ENCODE peak calls at places on chromosome X, in four cellular contexts. O is WTC11, K is H1, A is A549. V is an unnamed sample.

GRCh38 chrX:23783569-23784486 is 855 bp downstream of the SAT1 start:
- DNase-seq in O (no peak), K (no peak), A (peak), V (peak)

GRCh38 chrX:10110984-10111363 is 45.8 kb upstream of the CLCN4 start:
- DNase-seq in K (no peak), A (no peak), O (no peak), V (peak)

GRCh38 chrX:68648960-68649359 is 1.5 kb downstream of the STARD8 start:
- DNase-seq in O (peak), A (peak), K (no peak), V (no peak)

GRCh38 chrX:147351644-147352043 is 537.1 kb upstream of the CXorf51A start:
- DNase-seq in K (no peak), O (no peak), A (no peak), V (no peak)

GRCh38 chrX:47646636-47647035 is 3.7 kb downstream of the ELK1 start:
- DNase-seq in A (no peak), K (no peak), O (no peak), V (no peak)

GRCh38 chrX:13266641-13267420 is 53.0 kb downstream of the ATXN3L start:
- DNase-seq in O (no peak), K (no peak), A (no peak), V (no peak)

GRCh38 chrX:22406332-22406731 is 133.6 kb downstream of the CBLL2 start:
- DNase-seq in A (no peak), O (no peak), K (no peak), V (peak)

GRCh38 chrX:68934421-68934820 is 105.6 kb downstream of the EFNB1 start:
- DNase-seq in O (no peak), A (no peak), K (no peak), V (no peak)

GRCh38 chrX:155747520-155747919 is 133.6 kb upstream of the VAMP7 start:
- DNase-seq in A (no peak), O (no peak), K (no peak), V (peak)

GRCh38 chrX:16999275-16999674 is 52.8 kb downstream of the REPS2 start:
- DNase-seq in K (no peak), O (no peak), A (no peak), V (no peak)

GRCh38 chrX:71992711-71993110 is 82.1 kb downstream of the NHSL2 start:
- DNase-seq in A (no peak), K (no peak), O (no peak), V (no peak)

GRCh38 chrX:13469963-13470679 is 99.3 kb upstream of the EGFL6 start:
- DNase-seq in O (no peak), K (no peak), A (peak), V (peak)

GRCh38 chrX:25015486-25016360 is at the start of gene ARX:
- DNase-seq in A (peak), K (no peak), O (peak), V (peak)

GRCh38 chrX:41718481-41719245 is 5.3 kb upstream of the GPR82 start:
- DNase-seq in A (no peak), K (peak), O (peak), V (no peak)

GRCh38 chrX:53435997-53436396 is 1.8 kb upstream of the HSD17B10 start:
- DNase-seq in A (peak), K (no peak), O (peak), V (peak)

GRCh38 chrX:3026074-3026588 is 15.1 kb upstream of the ARSF start:
- DNase-seq in O (no peak), A (no peak), K (no peak), V (no peak)

GRCh38 chrX:125210146-125210545 is 109.5 kb upstream of the TEX13C start:
- DNase-seq in O (no peak), K (no peak), A (no peak), V (no peak)

GRCh38 chrX:44980403-44980802 is 107.4 kb downstream of the KDM6A start:
- DNase-seq in K (no peak), A (no peak), O (no peak), V (no peak)

GRCh38 chrX:100494974-100495373 is 84.9 kb upstream of the PCDH19 start:
- DNase-seq in A (no peak), K (no peak), O (no peak), V (no peak)

GRCh38 chrX:53550756-53551463 is 116.7 kb upstream of the HSD17B10 start:
- DNase-seq in K (no peak), A (no peak), O (no peak), V (no peak)

GRCh38 chrX:133254666-133255065 is 36.5 kb upstream of the TFDP3 start:
- DNase-seq in A (no peak), K (no peak), O (no peak), V (no peak)

GRCh38 chrX:136954930-136955329 is 74.4 kb upstream of the RBMX start:
- DNase-seq in O (no peak), K (no peak), A (peak), V (peak)

GRCh38 chrX:77431227-77431626 is 16.0 kb upstream of the FGF16 start:
- DNase-seq in A (no peak), O (no peak), K (no peak), V (no peak)

GRCh38 chrX:52271212-52271611 is 86.5 kb downstream of the MAGED4 start:
- DNase-seq in O (peak), A (peak), K (peak), V (no peak)

GRCh38 chrX:70444326-70445196 is at the start of gene DLG3:
- DNase-seq in K (no peak), O (peak), A (peak), V (no peak)

GRCh38 chrX:26783512-26784225 is 567.7 kb downstream of the MAGEB5 start:
- DNase-seq in O (peak), A (peak), K (peak), V (peak)

GRCh38 chrX:47285762-47286320 is 53.0 kb downstream of the USP11 start:
- DNase-seq in A (no peak), K (no peak), O (no peak), V (no peak)

GRCh38 chrX:9429767-9430166 is 35.1 kb upstream of the TBL1X start:
- DNase-seq in A (no peak), O (no peak), K (no peak), V (no peak)

GRCh38 chrX:21972721-21973120 is 32.2 kb downstream of the SMS start:
- DNase-seq in K (peak), A (peak), O (no peak), V (peak)

GRCh38 chrX:136273986-136274385 is 22.8 kb upstream of the MAP7D3 start:
- DNase-seq in K (no peak), O (no peak), A (no peak), V (no peak)

GRCh38 chrX:143601809-143602208 is 34.1 kb downstream of the SLITRK4 start:
- DNase-seq in K (no peak), A (no peak), O (no peak), V (no peak)

GRCh38 chrX:46251755-46252154 is 293.5 kb downstream of the ZNF674 start:
- DNase-seq in A (peak), K (no peak), O (no peak), V (no peak)

GRCh38 chrX:134813697-134814096 is 155.4 kb upstream of the PLAC1 start:
- DNase-seq in A (no peak), K (no peak), O (no peak), V (no peak)

GRCh38 chrX:102517331-102517730 is 792 bp upstream of the TMSB15A start:
- DNase-seq in K (no peak), A (peak), O (no peak), V (peak)

GRCh38 chrX:73214366-73215094 is at the start of gene NAP1L2:
- DNase-seq in K (peak), A (peak), O (peak), V (peak)

GRCh38 chrX:54695816-54696487 is 102.1 kb downstream of the ITIH6 start:
- DNase-seq in K (no peak), O (no peak), A (no peak), V (no peak)

GRCh38 chrX:104922206-104922621 is 298.3 kb downstream of the TEX13A start:
- DNase-seq in K (peak), O (peak), A (peak), V (peak)

GRCh38 chrX:10648608-10649007 is 28.2 kb upstream of the MID1 start:
- DNase-seq in O (no peak), K (no peak), A (no peak), V (peak)

GRCh38 chrX:107733686-107734085 is 41.9 kb downstream of the TSC22D3 start:
- DNase-seq in A (no peak), O (no peak), K (no peak), V (no peak)

GRCh38 chrX:107729558-107730297 is 45.9 kb downstream of the TSC22D3 start:
- DNase-seq in O (peak), K (no peak), A (no peak), V (no peak)

GRCh38 chrX:107730991-107731766 is 44.4 kb downstream of the TSC22D3 start:
- DNase-seq in K (no peak), O (no peak), A (no peak), V (peak)

GRCh38 chrX:107730298-107730655 is 45.3 kb downstream of the TSC22D3 start:
- DNase-seq in K (no peak), A (no peak), O (no peak), V (no peak)

DNA sequence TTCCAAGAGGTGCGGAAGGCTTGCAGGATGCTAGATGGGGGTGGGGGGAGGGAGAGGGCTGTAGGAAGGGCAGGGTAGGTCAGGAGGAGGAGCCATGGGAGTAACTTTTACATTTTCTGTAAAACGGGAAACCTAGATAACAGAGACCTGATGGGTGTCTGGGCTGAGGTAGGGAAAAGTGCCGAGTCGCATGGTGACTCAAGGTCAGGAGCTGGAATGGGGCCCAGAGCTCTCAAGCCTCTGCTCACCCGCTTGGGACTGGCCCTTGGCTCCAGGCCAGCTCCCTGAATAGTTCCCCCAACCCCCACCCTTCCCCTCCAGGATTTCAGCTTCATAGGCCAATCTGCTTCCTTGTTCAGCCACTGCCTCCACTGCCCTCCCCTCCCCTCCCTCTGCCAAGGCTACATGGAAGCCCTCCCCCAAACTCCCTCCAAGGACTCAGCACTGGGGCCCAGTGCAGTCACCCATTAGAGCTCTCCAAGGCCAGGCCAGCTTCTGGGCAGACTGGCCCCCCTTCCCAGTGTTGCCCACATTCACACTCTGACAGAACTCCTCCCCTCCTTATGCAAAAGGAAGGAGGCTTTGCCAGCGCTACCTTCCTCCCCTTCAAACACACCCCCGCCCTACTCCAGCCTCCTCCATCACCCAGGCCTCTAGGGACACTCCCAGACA is 43.6 kb downstream of the TSC22D3 start:
- DNase-seq in O (peak), A (peak), K (no peak), V (peak)
- TF ChIP-seq MAX in O (no peak), A (peak), K (no peak), V (no peak)

GRCh38 chrX:129876734-129877395 is 29.1 kb upstream of the UTP14A start:
- DNase-seq in O (no peak), A (peak), K (peak), V (peak)
- TF ChIP-seq MAX in O (no peak), A (no peak), K (no peak), V (no peak)

DNA sequence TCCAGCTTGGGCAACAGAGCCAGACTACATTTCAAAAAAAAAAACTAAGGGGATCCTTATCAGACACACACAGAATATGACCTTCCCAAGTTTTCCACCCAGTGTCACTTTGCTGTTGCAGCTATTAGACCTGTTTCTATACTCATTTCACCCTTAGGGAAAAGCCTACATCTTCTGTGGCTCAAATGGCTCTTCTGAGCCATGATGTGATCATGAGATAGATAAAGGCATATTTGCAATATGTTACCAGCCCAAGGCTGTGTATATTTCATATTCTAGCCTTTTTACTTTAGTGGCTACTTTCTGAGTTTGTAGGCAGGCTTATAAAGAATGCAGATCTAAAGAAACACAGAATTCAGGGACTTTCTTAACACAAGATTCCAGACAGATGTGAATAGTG is 19.3 kb downstream of the RS1 start:
- DNase-seq in O (no peak), K (no peak), A (no peak), V (no peak)
- TF ChIP-seq MAX in O (no peak), K (no peak), A (no peak), V (no peak)

DNA sequence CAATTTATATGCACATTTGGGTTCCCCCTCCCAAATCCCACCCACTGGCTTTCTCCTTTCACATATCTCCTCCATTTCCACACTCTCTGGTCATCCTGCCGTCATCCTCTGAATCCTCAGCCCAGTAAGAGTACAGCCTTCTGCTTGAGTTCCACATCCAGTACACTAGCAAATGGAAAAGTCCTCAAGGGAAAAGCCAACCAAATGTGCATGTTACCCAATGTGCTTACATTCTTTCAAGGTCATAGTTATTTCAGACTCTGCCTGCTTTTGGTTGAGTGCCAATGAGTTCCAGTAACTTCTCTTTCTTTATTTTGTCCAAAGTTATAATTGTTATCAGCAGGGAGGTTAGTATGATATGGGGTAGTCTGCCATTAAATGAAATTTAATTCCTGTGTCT is 78.1 kb downstream of the SRPX start:
- DNase-seq in A (no peak), K (no peak), O (no peak), V (peak)
- TF ChIP-seq MAX in A (no peak), K (no peak), O (no peak), V (no peak)

DNA sequence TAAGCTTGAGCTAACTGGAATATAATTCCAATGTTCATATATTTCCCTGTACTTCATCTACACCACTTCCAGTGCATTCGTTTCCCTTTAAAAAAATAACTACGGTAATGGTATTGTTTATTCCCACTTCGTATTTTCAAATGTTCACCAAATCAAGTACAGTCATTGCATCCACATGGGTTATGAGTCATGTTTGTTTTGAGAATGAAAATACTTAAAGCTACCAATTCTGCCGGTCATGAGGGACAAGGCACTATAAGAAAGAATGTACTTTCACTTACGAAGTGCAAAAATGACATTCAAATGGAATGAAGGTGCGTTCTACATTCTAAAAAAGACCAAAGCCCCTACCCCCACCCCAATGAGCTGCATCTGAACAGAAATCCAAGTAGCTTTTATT is 174.4 kb upstream of the FGF13 start:
- DNase-seq in K (no peak), O (no peak), A (no peak), V (no peak)
- TF ChIP-seq MAX in K (no peak), O (no peak), A (no peak), V (no peak)

DNA sequence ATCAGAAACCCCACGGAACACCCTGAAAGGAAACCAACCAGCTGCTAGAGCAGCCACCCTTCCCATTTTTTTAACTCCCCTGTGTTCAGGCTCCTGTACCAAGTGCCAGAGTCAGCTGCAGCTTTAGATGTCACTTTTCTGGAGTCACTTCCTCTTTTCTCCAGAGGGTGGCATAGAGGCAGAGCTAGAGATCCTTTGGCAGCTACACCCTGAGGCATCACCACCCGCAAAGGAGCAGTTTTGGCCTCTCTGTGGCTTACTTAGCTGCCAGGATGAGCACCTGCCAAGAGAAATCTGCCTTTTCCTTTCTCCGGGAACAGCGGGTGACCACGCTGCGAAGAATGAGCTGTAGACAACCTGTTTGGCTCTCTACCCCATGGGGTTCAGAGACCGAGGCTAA is 58.0 kb upstream of the CHRDL1 start:
- DNase-seq in K (no peak), O (peak), A (peak), V (no peak)
- TF ChIP-seq MAX in K (no peak), O (no peak), A (no peak), V (no peak)

V was measured in endothelial cell of umbilical vein.